ENCODE peak calls at places on chromosomes 16 and 17, in six cellular contexts. L, Z, R, H, T and M are unnamed samples. For H3K79me1, the result is how much of the 10 kb centered on the place peaks cover.

GRCh38 chr16:85286970-85287814 is 174.9 kb upstream of the CIBAR2 start:
- DNase-seq in L (no peak), Z (peak), R (no peak), H (no peak), T (peak), M (peak)

GRCh38 chr16:87661561-87661960 is 59.3 kb downstream of the JPH3 start:
- DNase-seq in L (peak), Z (peak), R (peak), H (peak), T (peak), M (peak)

GRCh38 chr16:12170103-12171025 is 193.8 kb downstream of the SNX29 start:
- DNase-seq in L (no peak), Z (no peak), R (no peak), H (no peak), T (no peak), M (peak)

GRCh38 chr17:76491271-76492184 is 9.7 kb downstream of the RHBDF2 start:
- DNase-seq in L (no peak), Z (no peak), R (no peak), H (peak), T (no peak), M (no peak)

GRCh38 chr16:1167276-1168107 is 14.6 kb downstream of the CACNA1H start:
- DNase-seq in L (peak), Z (no peak), R (no peak), H (no peak), T (no peak), M (no peak)

GRCh38 chr17:32487460-32488176 is 825 bp downstream of the CDK5R1 start:
- DNase-seq in L (peak), Z (no peak), R (no peak), H (no peak), T (no peak), M (no peak)

GRCh38 chr17:78125976-78126894 is 2.3 kb downstream of the TMC6 start:
- DNase-seq in L (no peak), Z (no peak), R (no peak), H (no peak), T (no peak), M (no peak)

GRCh38 chr17:22286337-22287041 is 594.2 kb downstream of the KCNJ18 start:
- DNase-seq in L (no peak), Z (no peak), R (no peak), H (no peak), T (no peak), M (no peak)

GRCh38 chr17:29143894-29144293 is 36.3 kb downstream of the MYO18A start:
- DNase-seq in L (no peak), Z (peak), R (peak), H (no peak), T (peak), M (peak)

GRCh38 chr16:47777191-47777590 is 316.1 kb downstream of the PHKB start:
- DNase-seq in L (no peak), Z (peak), R (no peak), H (no peak), T (no peak), M (peak)

GRCh38 chr17:18966831-18967624 is 15.1 kb downstream of the SLC5A10 start:
- DNase-seq in L (peak), Z (no peak), R (peak), H (peak), T (no peak), M (peak)

GRCh38 chr16:53743149-53743566 is 39.2 kb downstream of the FTO start:
- DNase-seq in L (no peak), Z (peak), R (peak), H (no peak), T (peak), M (peak)

GRCh38 chr17:4594406-4595349 is 10.3 kb downstream of the SMTNL2 start:
- DNase-seq in L (no peak), Z (no peak), R (peak), H (peak), T (peak), M (no peak)

GRCh38 chr16:2720063-2720455 is at the start of gene PRSS27:
- DNase-seq in L (no peak), Z (no peak), R (no peak), H (no peak), T (peak), M (no peak)

GRCh38 chr16:22370038-22370541 is 4.3 kb downstream of the CDR2 start:
- DNase-seq in L (no peak), Z (peak), R (no peak), H (no peak), T (no peak), M (peak)

GRCh38 chr16:311725-312124 is 28.8 kb downstream of the PDIA2 start:
- DNase-seq in L (no peak), Z (no peak), R (no peak), H (no peak), T (no peak), M (no peak)

GRCh38 chr16:1263591-1264216 is 7.8 kb downstream of the TPSD1 start:
- DNase-seq in L (no peak), Z (no peak), R (no peak), H (no peak), T (no peak), M (no peak)

DNA sequence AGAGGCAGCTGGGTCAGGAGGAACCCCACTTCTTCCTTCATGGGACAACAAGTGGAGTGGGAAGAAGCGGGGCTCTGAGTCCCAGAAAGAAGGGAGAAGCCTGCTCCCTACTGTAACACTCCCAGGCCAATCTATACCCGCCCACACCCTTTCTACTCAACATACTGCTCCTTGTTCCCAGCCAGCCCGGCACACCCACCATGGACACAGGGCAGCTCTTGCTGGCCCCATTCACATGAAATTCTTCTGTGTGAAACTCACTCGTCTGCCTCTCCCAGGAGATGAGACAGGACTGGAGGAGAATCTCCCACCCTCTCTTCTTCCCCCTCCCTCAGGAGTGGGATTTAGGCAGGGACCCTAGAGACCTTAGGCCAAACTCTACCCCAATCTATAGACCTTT is 18.6 kb downstream of the CNTNAP1 start:
- DNase-seq in L (no peak), Z (no peak), R (no peak), H (no peak), T (no peak), M (no peak)
- H2AFZ ChIP-seq in L (no peak), Z (no peak), R (no peak), H (no peak), T (no peak), M (no peak)

GRCh38 chr16:81455006-81455405 is 10.4 kb downstream of the CMIP start:
- DNase-seq in L (no peak), Z (no peak), R (no peak), H (no peak), T (no peak), M (no peak)
- H3K79me1 ChIP-seq in L (under half), Z (half or more), R (under half), H (half or more), T (under half), M (half or more)

GRCh38 chr17:917391-917811 is 62.2 kb downstream of the NXN start:
- DNase-seq in L (no peak), Z (no peak), R (no peak), H (no peak), T (no peak), M (no peak)

GRCh38 chr17:918102-918740 is 61.4 kb downstream of the NXN start:
- DNase-seq in L (no peak), Z (no peak), R (no peak), H (no peak), T (no peak), M (no peak)

GRCh38 chr17:916315-916714 is 63.3 kb downstream of the NXN start:
- DNase-seq in L (no peak), Z (no peak), R (no peak), H (no peak), T (no peak), M (no peak)

GRCh38 chr17:913207-913606 is 66.4 kb downstream of the NXN start:
- DNase-seq in L (no peak), Z (no peak), R (no peak), H (no peak), T (no peak), M (no peak)

GRCh38 chr17:915416-916201 is 64.0 kb downstream of the NXN start:
- DNase-seq in L (no peak), Z (no peak), R (no peak), H (no peak), T (no peak), M (no peak)
- H3K18ac ChIP-seq in L (no peak), Z (no peak), R (no peak), H (no peak), T (no peak), M (no peak)

DNA sequence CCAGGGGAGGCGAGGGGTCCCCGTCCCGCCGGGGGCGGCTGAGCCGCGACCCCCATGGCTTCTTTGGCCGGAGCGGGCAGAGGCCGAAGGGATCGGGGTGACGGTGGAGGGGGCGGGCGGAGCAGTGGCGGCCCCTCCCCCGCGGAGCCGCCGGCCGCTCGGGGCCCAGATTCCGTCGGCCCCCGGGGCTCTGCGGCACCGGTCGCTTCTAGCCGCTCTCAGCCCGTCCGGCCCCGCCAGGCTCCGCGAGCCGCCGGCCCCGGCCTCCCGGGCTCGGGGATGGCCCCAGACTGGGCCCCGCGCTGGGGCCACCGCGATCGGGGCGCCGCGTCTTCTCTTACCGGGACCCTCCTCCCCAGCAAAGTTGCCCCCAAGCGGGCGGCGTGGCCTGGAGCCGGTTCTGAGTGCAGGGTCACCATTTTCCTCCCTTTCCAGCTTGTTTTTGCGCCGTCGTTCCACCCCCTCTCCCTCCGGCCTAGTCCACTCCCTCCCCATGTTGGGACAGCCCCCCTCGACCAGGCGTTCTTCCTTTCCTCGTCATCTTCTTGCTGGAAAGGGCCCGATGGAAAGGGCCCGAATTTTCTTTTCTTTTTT is 768 bp downstream of the NFAT5 start:
- DNase-seq in L (peak), Z (peak), R (peak), H (peak), T (peak), M (peak)
- H2AFZ ChIP-seq in L (peak), Z (no peak), R (no peak), H (no peak), T (peak), M (peak)

DNA sequence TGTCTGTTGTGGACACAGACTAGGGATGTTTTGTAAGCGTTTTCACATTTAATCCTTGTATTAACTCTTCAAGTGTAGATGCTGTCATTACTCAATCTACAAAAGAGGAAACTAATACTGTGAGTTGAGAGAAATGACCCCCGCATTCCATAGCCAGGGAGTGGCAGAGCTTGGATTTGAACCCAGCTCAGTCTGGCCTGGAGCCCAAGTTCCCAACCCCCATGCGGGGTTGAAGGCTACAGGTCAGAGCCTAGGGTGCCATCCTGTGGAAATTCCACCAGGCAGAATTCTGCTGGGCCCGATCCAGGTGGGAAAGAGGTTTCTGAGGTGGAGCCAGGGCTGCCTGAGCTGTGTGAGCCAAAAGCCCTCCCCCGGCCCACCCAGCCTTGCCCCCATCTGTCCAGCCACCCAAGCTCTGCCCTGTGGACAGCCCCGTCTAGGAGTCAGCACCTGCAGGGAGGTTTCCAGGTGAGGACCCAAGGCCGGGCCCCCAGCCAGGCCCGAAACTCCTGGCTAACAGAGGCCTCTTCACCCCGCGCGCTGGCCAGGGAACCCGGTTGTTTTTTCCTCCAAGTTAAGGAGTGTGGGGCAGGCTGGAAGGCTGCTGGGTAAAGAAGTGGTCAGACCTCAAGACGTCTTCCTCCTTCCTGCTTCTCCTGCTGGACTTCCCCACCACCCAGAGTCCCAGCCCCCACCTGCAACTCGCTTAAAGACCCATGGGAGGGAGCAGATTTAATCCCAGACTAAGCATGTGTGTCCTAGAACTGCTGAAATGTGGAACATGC is 5.7 kb downstream of the MMP15 start:
- DNase-seq in L (no peak), Z (no peak), R (no peak), H (no peak), T (no peak), M (no peak)
- H3K79me1 ChIP-seq in L (under half), Z (under half), R (under half), H (under half), T (under half), M (under half)

GRCh38 chr17:58184308-58184985 is 8.1 kb upstream of the EPX start:
- DNase-seq in L (peak), Z (no peak), R (peak), H (no peak), T (no peak), M (peak)

GRCh38 chr17:58186591-58186990 is 5.9 kb upstream of the EPX start:
- DNase-seq in L (no peak), Z (no peak), R (no peak), H (no peak), T (no peak), M (no peak)

GRCh38 chr17:58184986-58185761 is 7.4 kb upstream of the EPX start:
- DNase-seq in L (no peak), Z (no peak), R (no peak), H (no peak), T (no peak), M (no peak)

GRCh38 chr17:58183514-58183913 is 9.0 kb upstream of the EPX start:
- DNase-seq in L (no peak), Z (no peak), R (no peak), H (no peak), T (no peak), M (no peak)

DNA sequence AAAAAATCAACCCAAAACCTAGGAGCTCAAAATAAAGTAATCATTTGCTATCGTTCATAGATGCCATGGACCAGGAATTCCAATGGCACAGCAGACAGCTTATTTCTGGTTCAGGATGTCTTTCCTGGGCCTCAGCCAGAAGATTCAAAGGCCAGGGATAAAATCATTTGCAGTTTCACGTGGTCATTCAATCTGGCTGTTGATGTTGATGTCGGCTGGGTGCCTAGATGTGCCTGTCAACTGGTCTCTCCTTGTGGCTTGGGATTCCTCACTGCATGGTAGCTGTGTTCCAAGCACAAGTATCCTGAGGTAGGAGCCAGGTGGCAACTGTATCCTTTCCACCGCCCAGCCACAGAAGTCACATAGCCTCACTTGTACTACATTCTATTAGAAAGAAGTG is 10.7 kb upstream of the EPX start:
- DNase-seq in L (no peak), Z (no peak), R (no peak), H (no peak), T (no peak), M (no peak)
- H3K18ac ChIP-seq in L (no peak), Z (no peak), R (no peak), H (no peak), T (no peak), M (no peak)